ENCODE peak calls at places on chromosomes 5 and 9, in four cellular contexts. One of them, this sample, is unnamed.

GRCh38 chr5:81359108-81359507 is 34.8 kb downstream of the ACOT12 start:
- DNase-seq in HCT116: no peak
- DNase-seq in K562: no peak
- DNase-seq in H1: peak; percentile 54
- DNase-seq in this sample: no peak

GRCh38 chr9:91951944-91952520 is 2.0 kb upstream of the ROR2 start:
- DNase-seq in HCT116: no peak
- DNase-seq in K562: no peak
- DNase-seq in H1: peak; percentile 23
- DNase-seq in this sample: no peak

GRCh38 chr9:14584571-14584970 is 108.7 kb downstream of the ZDHHC21 start:
- DNase-seq in K562: no peak
- DNase-seq in H1: no peak
- DNase-seq in HCT116: no peak
- DNase-seq in this sample: no peak

GRCh38 chr9:77575785-77576184 is 72.3 kb downstream of the GNA14 start:
- DNase-seq in K562: peak; percentile 21
- DNase-seq in HCT116: no peak
- DNase-seq in H1: no peak
- DNase-seq in this sample: no peak

GRCh38 chr5:157253547-157253946 is 12.4 kb upstream of the CYFIP2 start:
- DNase-seq in H1: peak; percentile 83
- DNase-seq in HCT116: peak; percentile 28
- DNase-seq in K562: peak; percentile 66
- DNase-seq in this sample: no peak

GRCh38 chr9:72533322-72533721 is 11.9 kb downstream of the TMC1 start:
- DNase-seq in HCT116: no peak
- DNase-seq in K562: no peak
- DNase-seq in H1: no peak
- DNase-seq in this sample: no peak

GRCh38 chr5:78813286-78813685 is 164.7 kb upstream of the LHFPL2 start:
- DNase-seq in HCT116: no peak
- DNase-seq in H1: no peak
- DNase-seq in K562: no peak
- DNase-seq in this sample: no peak

GRCh38 chr5:61631438-61631941 is 299.4 kb downstream of the ZSWIM6 start:
- DNase-seq in HCT116: no peak
- DNase-seq in K562: no peak
- DNase-seq in H1: no peak
- DNase-seq in this sample: no peak

GRCh38 chr5:149288437-149288836 is 16.8 kb downstream of the AFAP1L1 start:
- DNase-seq in HCT116: no peak
- DNase-seq in K562: no peak
- DNase-seq in H1: no peak
- DNase-seq in this sample: no peak

GRCh38 chr5:132381614-132382013 is 12.1 kb downstream of the SLC22A5 start:
- DNase-seq in K562: no peak
- DNase-seq in HCT116: no peak
- DNase-seq in H1: no peak
- DNase-seq in this sample: no peak

GRCh38 chr9:133148351-133149129 is 15.2 kb downstream of the GBGT1 start:
- DNase-seq in H1: peak; percentile 64
- DNase-seq in HCT116: no peak
- DNase-seq in K562: no peak
- DNase-seq in this sample: no peak

GRCh38 chr5:178590141-178590923 is at the start of gene COL23A1:
- DNase-seq in H1: peak; percentile 83
- DNase-seq in HCT116: no peak
- DNase-seq in K562: peak; percentile 71
- DNase-seq in this sample: no peak

DNA sequence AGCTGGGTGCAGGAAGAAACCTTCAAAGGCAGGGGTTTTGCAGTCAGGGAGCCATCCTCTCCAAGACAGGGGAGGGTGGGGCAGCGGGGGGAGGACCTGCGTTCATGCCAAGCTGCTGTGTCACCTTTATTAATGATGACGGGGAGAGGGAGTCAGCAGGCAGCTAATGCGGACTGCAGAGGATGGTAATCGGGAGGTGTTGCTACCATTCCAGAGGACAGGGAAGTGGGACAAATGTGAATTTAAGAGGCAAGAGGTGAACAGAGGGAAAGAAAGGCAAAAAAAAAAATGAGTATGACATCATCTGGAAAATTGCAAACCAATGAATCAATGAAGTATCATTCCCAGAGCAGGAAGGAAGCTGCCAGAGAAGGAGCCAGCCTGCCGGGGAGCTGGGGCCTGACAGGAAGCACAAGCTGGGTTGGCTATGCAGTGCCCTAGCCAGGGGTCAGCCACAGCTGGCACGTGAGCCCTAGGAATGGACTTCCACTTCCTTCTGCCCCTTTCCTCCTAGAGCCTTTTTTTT is 9.3 kb downstream of the INSYN2B start:
- DNase-seq in HCT116: no peak
- DNase-seq in H1: no peak
- DNase-seq in K562: no peak
- DNase-seq in this sample: no peak
- TF ChIP-seq EGR1 in HCT116: no peak
- TF ChIP-seq EGR1 in H1: no peak
- TF ChIP-seq EGR1 in K562: no peak
- TF ChIP-seq EGR1 in this sample: no peak

GRCh38 chr5:11038772-11039171 is 277.7 kb upstream of the DAP start:
- DNase-seq in HCT116: no peak
- DNase-seq in H1: no peak
- DNase-seq in K562: no peak
- DNase-seq in this sample: no peak
- H3K4me2 ChIP-seq in HCT116: no peak overlapping the region
- H3K4me2 ChIP-seq in H1: no peak overlapping the region
- H3K4me2 ChIP-seq in K562: no peak overlapping the region
- H3K4me2 ChIP-seq in this sample: no peak overlapping the region

GRCh38 chr5:173648308-173648866 is 31.9 kb upstream of the BOD1 start:
- DNase-seq in K562: no peak
- DNase-seq in HCT116: no peak
- DNase-seq in H1: no peak
- DNase-seq in this sample: no peak
- TF ChIP-seq EGR1 in K562: no peak
- TF ChIP-seq EGR1 in HCT116: no peak
- TF ChIP-seq EGR1 in H1: no peak
- TF ChIP-seq EGR1 in this sample: no peak

DNA sequence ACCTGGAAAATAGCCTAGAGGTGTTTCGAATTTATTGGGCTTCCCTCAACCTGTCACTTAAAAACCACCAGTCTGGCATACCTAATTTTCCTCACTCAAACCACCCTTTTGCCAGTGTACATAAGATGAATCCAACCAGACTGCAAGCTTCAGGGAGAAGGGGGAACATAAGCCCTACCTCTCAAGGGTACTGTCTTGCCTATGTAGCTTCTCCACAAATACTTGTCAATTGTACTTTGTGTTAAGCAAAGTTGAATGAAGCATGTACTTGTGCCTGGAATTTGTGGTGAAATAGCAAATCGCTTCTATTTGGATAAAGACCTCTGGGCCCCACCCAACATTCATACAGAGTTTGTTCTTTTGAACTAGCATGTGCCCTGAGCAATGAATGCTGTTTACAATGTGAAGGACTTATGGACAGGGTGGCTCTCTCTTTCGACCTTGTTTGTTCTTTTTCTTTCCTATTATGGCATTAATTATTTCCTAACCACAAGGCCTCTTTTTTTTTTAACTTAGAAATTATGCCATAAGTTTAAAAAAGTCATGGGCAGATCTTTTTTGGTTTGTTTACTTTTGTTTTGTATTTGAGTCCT is 580.2 kb downstream of the EBF1 start:
- DNase-seq in H1: no peak
- DNase-seq in HCT116: no peak
- DNase-seq in K562: no peak
- DNase-seq in this sample: no peak
- H3K4me2 ChIP-seq in H1: no peak overlapping the region
- H3K4me2 ChIP-seq in HCT116: no peak overlapping the region
- H3K4me2 ChIP-seq in K562: no peak overlapping the region
- H3K4me2 ChIP-seq in this sample: no peak overlapping the region

GRCh38 chr5:6774673-6775327 is 61.6 kb downstream of the TENT4A start:
- DNase-seq in H1: no peak
- DNase-seq in HCT116: no peak
- DNase-seq in K562: no peak
- DNase-seq in this sample: no peak
- TF ChIP-seq EGR1 in H1: no peak
- TF ChIP-seq EGR1 in HCT116: no peak
- TF ChIP-seq EGR1 in K562: no peak
- TF ChIP-seq EGR1 in this sample: no peak

GRCh38 chr5:115170924-115171510 is 1.3 kb upstream of the TRIM36 start:
- DNase-seq in K562: no peak
- DNase-seq in H1: no peak
- DNase-seq in HCT116: no peak
- DNase-seq in this sample: no peak
- H3K4me2 ChIP-seq in K562: no peak overlapping the region
- H3K4me2 ChIP-seq in H1: peak overlapping the region; percentile 87
- H3K4me2 ChIP-seq in HCT116: peak overlapping the region; percentile 98
- H3K4me2 ChIP-seq in this sample: no peak overlapping the region

GRCh38 chr9:129143031-129143441 is 31.8 kb downstream of the PTPA start:
- DNase-seq in H1: peak; percentile 90
- DNase-seq in K562: peak; percentile 80
- DNase-seq in HCT116: peak; percentile 59
- DNase-seq in this sample: no peak

GRCh38 chr9:129141066-129142041 is 30.1 kb downstream of the PTPA start:
- DNase-seq in H1: no peak
- DNase-seq in K562: peak; percentile 31
- DNase-seq in HCT116: no peak
- DNase-seq in this sample: peak; percentile 71

GRCh38 chr9:129143461-129143927 is 32.3 kb downstream of the PTPA start:
- DNase-seq in H1: no peak
- DNase-seq in HCT116: no peak
- DNase-seq in K562: peak; percentile 40
- DNase-seq in this sample: no peak

GRCh38 chr9:129142115-129142514 is 30.9 kb downstream of the PTPA start:
- DNase-seq in H1: no peak
- DNase-seq in K562: no peak
- DNase-seq in HCT116: no peak
- DNase-seq in this sample: no peak

GRCh38 chr9:129142536-129142935 is 31.3 kb downstream of the PTPA start:
- DNase-seq in K562: no peak
- DNase-seq in H1: no peak
- DNase-seq in HCT116: no peak
- DNase-seq in this sample: no peak
- TF ChIP-seq EGR1 in K562: no peak
- TF ChIP-seq EGR1 in H1: no peak
- TF ChIP-seq EGR1 in HCT116: no peak
- TF ChIP-seq EGR1 in this sample: no peak

GRCh38 chr5:39191216-39191615 is 28.1 kb downstream of the FYB1 start:
- DNase-seq in H1: no peak
- DNase-seq in K562: peak; percentile 13
- DNase-seq in HCT116: no peak
- DNase-seq in this sample: no peak
- H3K4me2 ChIP-seq in H1: no peak overlapping the region
- H3K4me2 ChIP-seq in K562: peak overlapping the region; percentile 26
- H3K4me2 ChIP-seq in HCT116: no peak overlapping the region
- H3K4me2 ChIP-seq in this sample: no peak overlapping the region

GRCh38 chr9:112248722-112249121 is 73.6 kb upstream of the SUSD1 start:
- DNase-seq in K562: no peak
- DNase-seq in H1: no peak
- DNase-seq in HCT116: no peak
- DNase-seq in this sample: no peak
- TF ChIP-seq EGR1 in K562: no peak
- TF ChIP-seq EGR1 in H1: no peak
- TF ChIP-seq EGR1 in HCT116: no peak
- TF ChIP-seq EGR1 in this sample: no peak